ENCODE peak calls at places on chromosomes 4 and X, in four cellular contexts. X, V, I and D are unnamed samples.

GRCh38 chr4:38162240-38162784 is 202.1 kb downstream of the PTTG2 start:
- DNase-seq in X (no peak), V (peak), I (no peak), D (no peak)

GRCh38 chr4:4395849-4396627 is 9.1 kb downstream of the NSG1 start:
- DNase-seq in X (peak), V (no peak), I (no peak), D (no peak)

GRCh38 chr4:7470111-7470510 is 35.4 kb upstream of the PSAPL1 start:
- DNase-seq in X (no peak), V (no peak), I (no peak), D (no peak)

GRCh38 chr4:40991908-40992307 is 222.4 kb downstream of the APBB2 start:
- DNase-seq in X (peak), V (no peak), I (no peak), D (no peak)

GRCh38 chr4:985123-985830 is 1.6 kb upstream of the IDUA start:
- DNase-seq in X (peak), V (no peak), I (no peak), D (no peak)

GRCh38 chrX:71910526-71911022 is at the start of gene NHSL2:
- DNase-seq in X (no peak), V (no peak), I (no peak), D (no peak)

GRCh38 chrX:150690126-150690525 is 3.1 kb upstream of the MTMR1 start:
- DNase-seq in X (no peak), V (peak), I (no peak), D (no peak)

GRCh38 chr4:73411731-73412414 is 7.8 kb downstream of the ALB start:
- DNase-seq in X (no peak), V (no peak), I (no peak), D (no peak)

GRCh38 chr4:152109585-152110509 is 349.0 kb upstream of the GATB start:
- DNase-seq in X (no peak), V (no peak), I (no peak), D (no peak)

GRCh38 chrX:139332441-139332840 is 198.1 kb upstream of the F9 start:
- DNase-seq in X (no peak), V (peak), I (no peak), D (no peak)

GRCh38 chr4:87679449-87680169 is 29.5 kb downstream of the DMP1 start:
- DNase-seq in X (peak), V (peak), I (peak), D (no peak)

GRCh38 chr4:82975792-82976191 is 34.8 kb downstream of the LIN54 start:
- DNase-seq in X (no peak), V (no peak), I (no peak), D (no peak)

GRCh38 chr4:158534727-158535126 is 13.0 kb downstream of the RXFP1 start:
- DNase-seq in X (no peak), V (no peak), I (no peak), D (no peak)

GRCh38 chr4:108852691-108853090 is 89.8 kb upstream of the ETNPPL start:
- DNase-seq in X (no peak), V (no peak), I (no peak), D (no peak)

GRCh38 chr4:128871948-128872347 is 62.4 kb downstream of the JADE1 start:
- DNase-seq in X (no peak), V (peak), I (no peak), D (no peak)

GRCh38 chr4:72430050-72430449 is 139.0 kb downstream of the ADAMTS3 start:
- DNase-seq in X (no peak), V (no peak), I (no peak), D (no peak)

GRCh38 chr4:72569719-72570235 is 756 bp upstream of the ADAMTS3 start:
- DNase-seq in X (no peak), V (peak), I (no peak), D (no peak)

GRCh38 chr4:107299646-107300045 is 263.5 kb upstream of the DKK2 start:
- DNase-seq in X (no peak), V (no peak), I (no peak), D (no peak)

GRCh38 chr4:28482580-28482979 is 1621.9 kb downstream of the STIM2 start:
- DNase-seq in X (no peak), V (no peak), I (no peak), D (no peak)

GRCh38 chr4:52234539-52235174 is 183.6 kb downstream of the SPATA18 start:
- DNase-seq in X (no peak), V (peak), I (no peak), D (no peak)

GRCh38 chrX:77276742-77277141 is 170.4 kb upstream of the FGF16 start:
- DNase-seq in X (peak), V (no peak), I (no peak), D (no peak)

GRCh38 chrX:107827852-107828251 is 2.2 kb downstream of the MID2 start:
- DNase-seq in X (no peak), V (no peak), I (no peak), D (no peak)

GRCh38 chr4:169144061-169144600 is 126.6 kb downstream of the SH3RF1 start:
- DNase-seq in X (no peak), V (no peak), I (no peak), D (no peak)

GRCh38 chr4:89108068-89108467 is 3.3 kb upstream of the TIGD2 start:
- DNase-seq in X (peak), V (no peak), I (no peak), D (no peak)

GRCh38 chr4:15504041-15504440 is 34.4 kb downstream of the CC2D2A start:
- DNase-seq in X (no peak), V (no peak), I (no peak), D (no peak)

GRCh38 chrX:72305286-72306084 is at the start of gene CITED1:
- DNase-seq in X (no peak), V (no peak), I (no peak), D (no peak)

GRCh38 chrX:12973561-12974216 is 1.2 kb upstream of the TMSB4X start:
- DNase-seq in X (peak), V (no peak), I (no peak), D (no peak)

GRCh38 chr4:108010167-108010566 is 20.5 kb downstream of the HADH start:
- DNase-seq in X (no peak), V (no peak), I (no peak), D (no peak)

GRCh38 chrX:65821721-65822496 is 154.5 kb downstream of the MSN start:
- DNase-seq in X (no peak), V (no peak), I (no peak), D (no peak)
- TF ChIP-seq CTCF in X (no peak), V (no peak), I (no peak), D (no peak)

GRCh38 chrX:92230628-92231027 is 451.5 kb downstream of the PCDH11X start:
- DNase-seq in X (no peak), V (no peak), I (no peak), D (no peak)

GRCh38 chrX:92231391-92231790 is 452.2 kb downstream of the PCDH11X start:
- DNase-seq in X (no peak), V (no peak), I (no peak), D (no peak)

DNA sequence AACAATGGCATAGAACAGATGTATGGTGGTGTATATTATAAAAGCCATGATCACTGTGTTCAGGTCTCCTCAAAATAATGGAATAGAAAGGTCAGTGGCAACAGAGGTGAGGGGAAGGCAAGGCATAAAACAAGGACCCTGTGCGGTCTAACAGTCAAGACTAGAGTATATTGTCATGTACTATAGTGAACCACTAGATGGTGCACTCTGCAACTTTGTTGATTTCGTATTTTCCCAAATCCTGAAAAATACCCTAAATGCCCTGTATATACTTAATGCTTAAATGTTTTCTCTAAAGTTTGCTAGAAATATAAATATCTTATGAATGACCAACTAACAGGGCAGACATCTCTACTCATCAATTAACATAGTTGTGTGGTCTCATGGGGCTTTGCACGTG is 453.0 kb downstream of the PCDH11X start:
- DNase-seq in X (no peak), V (no peak), I (no peak), D (no peak)
- TF ChIP-seq CTCF in X (peak), V (peak), I (no peak), D (no peak)

GRCh38 chrX:132045456-132045855 is 22.4 kb downstream of the STK26 start:
- DNase-seq in X (no peak), V (no peak), I (no peak), D (no peak)

GRCh38 chrX:132041016-132041415 is 17.9 kb downstream of the STK26 start:
- DNase-seq in X (no peak), V (peak), I (no peak), D (no peak)

GRCh38 chrX:132043977-132044376 is 20.9 kb downstream of the STK26 start:
- DNase-seq in X (no peak), V (no peak), I (no peak), D (no peak)

GRCh38 chrX:132044953-132045352 is 21.9 kb downstream of the STK26 start:
- DNase-seq in X (no peak), V (no peak), I (no peak), D (no peak)

GRCh38 chrX:132046533-132046932 is 23.4 kb downstream of the STK26 start:
- DNase-seq in X (no peak), V (no peak), I (no peak), D (no peak)
- TF ChIP-seq CTCF in X (no peak), V (no peak), I (no peak), D (no peak)

GRCh38 chr4:187929024-187929423 is 66.5 kb upstream of the ZFP42 start:
- DNase-seq in X (no peak), V (no peak), I (no peak), D (no peak)
- TF ChIP-seq CTCF in X (no peak), V (no peak), I (no peak), D (no peak)